ENCODE peak calls at places on chromosomes 2 and 18, in seven cellular contexts. G is Peyer's patch, W is fibroblast of lung, J is heart left ventricle, I is A549, M is adrenal gland, T is PC-9. E is an unnamed sample.

GRCh38 chr2:192669505-192670082 is 474.9 kb upstream of the TMEFF2 start:
- DNase-seq in J (no peak), T (no peak), W (no peak), G (no peak), I (peak; percentile 6), M (no peak), E (no peak)

GRCh38 chr2:221372156-221372870 is 199.8 kb downstream of the EPHA4 start:
- DNase-seq in I (no peak), M (no peak), G (no peak), T (no peak), J (no peak), W (peak; percentile 32), E (no peak)

GRCh38 chr2:31322376-31322775 is 88.4 kb downstream of the EHD3 start:
- DNase-seq in W (peak; percentile 20), T (no peak), M (no peak), J (no peak), I (no peak), G (no peak), E (no peak)

GRCh38 chr2:12059616-12060441 is 313.4 kb downstream of the LPIN1 start:
- DNase-seq in T (no peak), J (no peak), I (no peak), W (peak; percentile 77), G (no peak), M (no peak), E (no peak)

GRCh38 chr2:16251511-16252205 is 311.3 kb downstream of the MYCN start:
- DNase-seq in G (no peak), W (no peak), I (no peak), J (no peak), T (no peak), M (no peak), E (no peak)

GRCh38 chr2:9982248-9982647 is 30.8 kb downstream of the GRHL1 start:
- DNase-seq in I (no peak), M (no peak), G (no peak), T (no peak), W (peak; percentile 97), J (no peak), E (no peak)

GRCh38 chr2:205686231-205687017 is 4.1 kb downstream of the NRP2 start:
- DNase-seq in T (no peak), I (no peak), G (no peak), M (peak; percentile 58), W (no peak), J (no peak), E (no peak)

GRCh38 chr2:144948205-144948855 is 428.4 kb upstream of the ZEB2 start:
- DNase-seq in M (no peak), W (no peak), T (no peak), J (no peak), G (no peak), I (no peak), E (no peak)

GRCh38 chr18:29147944-29148343 is 971.0 kb upstream of the CDH2 start:
- DNase-seq in J (no peak), M (no peak), I (peak; percentile 48), G (no peak), W (peak; percentile 72), T (no peak), E (no peak)

GRCh38 chr2:20052872-20053281 is 1.4 kb upstream of the LAPTM4A start:
- DNase-seq in J (no peak), G (no peak), W (peak; percentile 85), T (peak; percentile 82), I (peak; percentile 81), M (peak; percentile 89), E (peak; percentile 75)

GRCh38 chr2:104528101-104528500 is 325.8 kb upstream of the POU3F3 start:
- DNase-seq in G (no peak), M (no peak), W (no peak), J (no peak), T (no peak), I (no peak), E (no peak)

GRCh38 chr2:231597014-231597611 is 4.4 kb downstream of the TEX44 start:
- DNase-seq in T (no peak), M (no peak), W (peak; percentile 34), I (no peak), J (peak; percentile 60), G (no peak), E (no peak)

GRCh38 chr2:235433860-235434259 is 60.0 kb upstream of the AGAP1 start:
- DNase-seq in G (no peak), I (peak; percentile 16), T (no peak), J (no peak), W (peak; percentile 24), M (peak; percentile 97), E (no peak)

GRCh38 chr18:70709124-70709523 is 420.3 kb downstream of the SOCS6 start:
- DNase-seq in W (no peak), J (no peak), T (no peak), M (no peak), G (no peak), I (no peak), E (no peak)
- H3K4me1 ChIP-seq in W (no peaks in the 10 kb centered on the region), J (no peaks in the 10 kb centered on the region), T (no peaks in the 10 kb centered on the region), M (no peaks in the 10 kb centered on the region), G (no peaks in the 10 kb centered on the region), I (no peaks in the 10 kb centered on the region), E (no peaks in the 10 kb centered on the region)

GRCh38 chr2:190972213-190972612 is 41.8 kb downstream of the STAT1 start:
- DNase-seq in M (no peak), G (no peak), J (no peak), I (no peak), W (no peak), T (no peak), E (no peak)

GRCh38 chr2:190970170-190970569 is 43.8 kb downstream of the STAT1 start:
- DNase-seq in I (no peak), G (no peak), M (no peak), T (no peak), W (no peak), J (no peak), E (no peak)

GRCh38 chr2:190972846-190973245 is 41.1 kb downstream of the STAT1 start:
- DNase-seq in I (no peak), T (no peak), J (no peak), W (no peak), G (no peak), M (no peak), E (no peak)

GRCh38 chr2:190973262-190973661 is 40.7 kb downstream of the STAT1 start:
- DNase-seq in I (no peak), W (no peak), G (no peak), T (no peak), J (no peak), M (no peak), E (no peak)

GRCh38 chr2:190970872-190971506 is 43.0 kb downstream of the STAT1 start:
- DNase-seq in M (no peak), W (no peak), G (no peak), T (no peak), J (no peak), I (no peak), E (no peak)
- H3K4me1 ChIP-seq in M (peaks cover 10% of the 10 kb centered on the region), W (peaks cover 5% of the 10 kb centered on the region), G (no peaks in the 10 kb centered on the region), T (no peaks in the 10 kb centered on the region), J (peaks cover 13% of the 10 kb centered on the region), I (no peaks in the 10 kb centered on the region), E (no peaks in the 10 kb centered on the region)

GRCh38 chr18:55442561-55442960 is 145.4 kb downstream of the TCF4 start:
- DNase-seq in W (no peak), I (no peak), T (no peak), G (no peak), M (no peak), J (no peak), E (no peak)
- H3K4me1 ChIP-seq in W (no peaks in the 10 kb centered on the region), I (no peaks in the 10 kb centered on the region), T (no peaks in the 10 kb centered on the region), G (no peaks in the 10 kb centered on the region), M (no peaks in the 10 kb centered on the region), J (peaks cover 4% of the 10 kb centered on the region), E (no peaks in the 10 kb centered on the region)

GRCh38 chr2:112670521-112671022 is 24.8 kb downstream of the SLC20A1 start:
- DNase-seq in G (no peak), M (no peak), T (no peak), I (no peak), J (no peak), W (no peak), E (no peak)
- H3K4me1 ChIP-seq in G (no peaks in the 10 kb centered on the region), M (no peaks in the 10 kb centered on the region), T (peaks cover 27% of the 10 kb centered on the region), I (no peaks in the 10 kb centered on the region), J (no peaks in the 10 kb centered on the region), W (no peaks in the 10 kb centered on the region), E (no peaks in the 10 kb centered on the region)

GRCh38 chr2:128377071-128377910 is 58.6 kb upstream of the HS6ST1 start:
- DNase-seq in W (no peak), M (peak; percentile 34), I (no peak), J (peak; percentile 51), G (no peak), T (no peak), E (peak; percentile 43)
- H3K4me1 ChIP-seq in W (peaks cover 23% of the 10 kb centered on the region), M (no peaks in the 10 kb centered on the region), I (no peaks in the 10 kb centered on the region), J (peaks cover 39% of the 10 kb centered on the region), G (no peaks in the 10 kb centered on the region), T (no peaks in the 10 kb centered on the region), E (no peaks in the 10 kb centered on the region)

DNA sequence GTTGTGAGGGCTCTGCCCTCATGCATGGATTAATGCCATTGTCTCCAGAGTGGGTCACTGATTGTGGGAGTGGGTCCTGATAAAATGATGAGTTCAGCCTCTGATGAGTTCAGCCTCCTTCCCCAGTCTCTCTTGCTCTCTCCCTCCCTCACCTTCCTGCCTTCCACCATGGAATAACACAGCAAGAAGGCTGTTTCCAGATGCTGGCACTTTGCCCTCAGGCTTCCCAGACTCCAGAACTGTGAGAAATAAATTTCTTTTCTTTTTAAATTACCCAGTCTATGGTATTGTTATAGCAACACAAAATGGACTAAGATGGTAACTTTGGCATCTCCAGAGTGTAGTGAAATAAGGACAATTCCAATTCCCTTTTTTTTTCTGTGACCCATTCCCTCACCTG is 47.1 kb upstream of the MAP4K3 start:
- DNase-seq in J (no peak), G (no peak), I (no peak), W (no peak), M (no peak), T (no peak), E (no peak)
- H3K4me1 ChIP-seq in J (peaks cover 17% of the 10 kb centered on the region), G (no peaks in the 10 kb centered on the region), I (peaks cover 60% of the 10 kb centered on the region), W (peaks cover 6% of the 10 kb centered on the region), M (peaks cover 38% of the 10 kb centered on the region), T (peaks cover 51% of the 10 kb centered on the region), E (peaks cover 26% of the 10 kb centered on the region)

GRCh38 chr2:109170645-109171044 is 41.6 kb downstream of the SH3RF3 start:
- DNase-seq in W (no peak), T (no peak), G (no peak), M (no peak), I (no peak), J (no peak), E (no peak)

GRCh38 chr2:109168080-109168479 is 39.1 kb downstream of the SH3RF3 start:
- DNase-seq in J (no peak), M (no peak), I (no peak), W (no peak), G (no peak), T (no peak), E (no peak)

GRCh38 chr2:109171444-109172334 is 42.7 kb downstream of the SH3RF3 start:
- DNase-seq in M (peak; percentile 77), G (no peak), I (peak; percentile 16), T (no peak), W (peak; percentile 97), J (peak; percentile 73), E (no peak)

GRCh38 chr2:109166811-109167210 is 37.8 kb downstream of the SH3RF3 start:
- DNase-seq in T (no peak), M (peak; percentile 52), J (no peak), I (no peak), W (no peak), G (no peak), E (no peak)

GRCh38 chr2:109168716-109169115 is 39.7 kb downstream of the SH3RF3 start:
- DNase-seq in W (no peak), I (no peak), J (no peak), G (no peak), T (no peak), M (no peak), E (no peak)
- H3K4me1 ChIP-seq in W (peaks cover 46% of the 10 kb centered on the region), I (no peaks in the 10 kb centered on the region), J (peaks cover 53% of the 10 kb centered on the region), G (no peaks in the 10 kb centered on the region), T (peaks cover 6% of the 10 kb centered on the region), M (peaks cover 66% of the 10 kb centered on the region), E (peaks cover 32% of the 10 kb centered on the region)